ENCODE peak calls at places on chromosomes 1 and 21, in seven cellular contexts. F is HT1080; P is amniotic stem cell; T is Calu3; Z is activated T-cell treated with anti-CD3 and anti-CD28 coated beads, Interleukin-2, amount 50 U/mL, for 24 hours; Y is IMR-90; S is left cardiac atrium. H is an unnamed sample.

GRCh38 chr1:42476605-42477004 is 13.5 kb downstream of the CCDC30 start:
- DNase-seq in Y (no peak), T (no peak), Z (no peak), P (no peak), S (no peak), F (no peak), H (no peak)

GRCh38 chr1:30984991-30985503 is 76.5 kb upstream of the SDC3 start:
- DNase-seq in T (no peak), S (no peak), P (no peak), Y (no peak), Z (no peak), F (no peak), H (no peak)

GRCh38 chr1:41480204-41481108 is 4.0 kb downstream of the EDN2 start:
- DNase-seq in Z (no peak), S (no peak), P (no peak), T (no peak), F (no peak), Y (no peak), H (no peak)

GRCh38 chr1:183806086-183806485 is 1.2 kb downstream of the RGL1 start:
- DNase-seq in T (no peak), S (no peak), Z (no peak), Y (peak), F (no peak), P (no peak), H (no peak)

GRCh38 chr1:85225624-85226380 is 25.0 kb upstream of the SYDE2 start:
- DNase-seq in Z (no peak), Y (no peak), P (no peak), S (no peak), F (no peak), T (no peak), H (no peak)

GRCh38 chr1:235077571-235078479 is 50.8 kb downstream of the TOMM20 start:
- DNase-seq in T (no peak), F (no peak), P (no peak), Y (peak), Z (peak), S (no peak), H (no peak)

GRCh38 chr1:220925707-220926106 is 46.5 kb downstream of the HLX start:
- DNase-seq in Z (no peak), T (no peak), F (no peak), Y (no peak), S (no peak), P (no peak), H (no peak)

GRCh38 chr21:26852422-26852821 is 7.2 kb upstream of the ADAMTS1 start:
- DNase-seq in S (no peak), F (no peak), Y (no peak), P (no peak), Z (no peak), T (no peak), H (no peak)

GRCh38 chr1:93758842-93759515 is 77.3 kb upstream of the BCAR3 start:
- DNase-seq in Y (peak), F (peak), P (no peak), S (no peak), T (peak), Z (no peak), H (peak)

GRCh38 chr1:116255486-116255885 is 117.6 kb upstream of the ATP1A1 start:
- DNase-seq in Z (no peak), S (no peak), T (no peak), P (no peak), F (no peak), Y (no peak), H (no peak)

GRCh38 chr1:50968884-50969610 is 998 bp upstream of the CDKN2C start:
- DNase-seq in T (peak), Y (no peak), F (no peak), Z (peak), P (no peak), S (peak), H (no peak)

GRCh38 chr21:38358666-38359065 is 101.9 kb downstream of the KCNJ15 start:
- DNase-seq in T (no peak), Z (no peak), S (no peak), F (no peak), P (no peak), Y (no peak), H (no peak)

GRCh38 chr1:119673171-119673940 is 25.3 kb upstream of the ZNF697 start:
- DNase-seq in Z (no peak), T (no peak), S (no peak), Y (peak), F (peak), P (no peak), H (no peak)

GRCh38 chr1:48906729-48907128 is 130.0 kb upstream of the BEND5 start:
- DNase-seq in F (no peak), Z (no peak), T (no peak), P (no peak), S (no peak), Y (no peak), H (no peak)

GRCh38 chr1:17119744-17120482 is 662 bp upstream of the PADI2 start:
- DNase-seq in Z (no peak), Y (no peak), S (no peak), P (no peak), F (no peak), T (no peak), H (no peak)

GRCh38 chr1:47780469-47780995 is 216.7 kb downstream of the TRABD2B start:
- DNase-seq in T (no peak), Y (no peak), Z (no peak), S (no peak), F (peak), P (no peak), H (no peak)

GRCh38 chr1:9376886-9377333 is 84.2 kb downstream of the SPSB1 start:
- DNase-seq in T (no peak), Z (no peak), Y (peak), P (no peak), F (peak), S (peak), H (no peak)

GRCh38 chr21:25350056-25350455 is 257.2 kb downstream of the MRPL39 start:
- DNase-seq in Y (peak), T (no peak), P (peak), Z (peak), F (peak), S (no peak), H (no peak)

GRCh38 chr1:54413295-54413694 is 7.1 kb upstream of the SSBP3 start:
- DNase-seq in Y (peak), T (no peak), P (no peak), F (peak), Z (no peak), S (peak), H (no peak)

GRCh38 chr1:108149796-108150467 is 50.2 kb downstream of the SLC25A24 start:
- DNase-seq in P (no peak), Z (no peak), Y (peak), T (no peak), F (no peak), S (no peak), H (no peak)

GRCh38 chr1:97145321-97145956 is 423.9 kb downstream of the PTBP2 start:
- DNase-seq in Y (peak), Z (no peak), F (peak), S (no peak), T (no peak), P (peak), H (no peak)

GRCh38 chr1:220631238-220631842 is 58.8 kb upstream of the C1orf115 start:
- DNase-seq in F (peak), Y (no peak), S (no peak), P (no peak), T (no peak), Z (no peak), H (no peak)

GRCh38 chr1:247367786-247368342 is 36.2 kb upstream of the ZNF496 start:
- DNase-seq in Z (no peak), Y (peak), P (no peak), S (no peak), F (peak), T (no peak), H (no peak)

GRCh38 chr1:150535511-150536281 is 13.5 kb upstream of the ADAMTSL4 start:
- DNase-seq in S (no peak), P (no peak), Z (no peak), Y (peak), T (no peak), F (peak), H (no peak)

GRCh38 chr1:75170006-75170405 is 35.8 kb downstream of the LHX8 start:
- DNase-seq in S (no peak), T (no peak), Y (no peak), F (no peak), Z (no peak), P (no peak), H (no peak)

GRCh38 chr1:232457607-232458006 is 172.3 kb downstream of the SIPA1L2 start:
- DNase-seq in S (no peak), T (no peak), P (no peak), F (no peak), Y (no peak), Z (no peak), H (no peak)

GRCh38 chr1:247647864-247648263 is 31.7 kb downstream of the OR13G1 start:
- DNase-seq in Y (no peak), F (no peak), S (no peak), Z (no peak), T (no peak), P (no peak), H (no peak)

GRCh38 chr21:38221594-38221993 is 35.2 kb upstream of the KCNJ15 start:
- DNase-seq in Y (no peak), T (no peak), F (no peak), Z (no peak), S (no peak), P (no peak), H (no peak)

GRCh38 chr1:56707379-56707778 is 62.3 kb downstream of the PRKAA2 start:
- DNase-seq in F (no peak), Z (no peak), S (no peak), T (no peak), P (no peak), Y (no peak), H (no peak)

GRCh38 chr1:154992721-154993571 is 440 bp upstream of the LENEP start:
- DNase-seq in T (peak), Z (no peak), P (no peak), Y (peak), F (peak), S (no peak), H (no peak)

GRCh38 chr1:174428033-174428432 is 19.7 kb upstream of the GPR52 start:
- DNase-seq in T (no peak), Y (no peak), Z (no peak), S (no peak), P (no peak), F (no peak), H (no peak)

GRCh38 chr1:233569636-233570035 is 44.3 kb upstream of the KCNK1 start:
- DNase-seq in Z (no peak), S (no peak), T (peak), P (no peak), F (peak), Y (no peak), H (no peak)

GRCh38 chr1:211737115-211738035 is 62.0 kb upstream of the NEK2 start:
- DNase-seq in F (no peak), Z (no peak), Y (no peak), T (no peak), S (no peak), P (no peak), H (no peak)

GRCh38 chr1:94550800-94551241 is 9.3 kb upstream of the F3 start:
- DNase-seq in T (no peak), P (no peak), Y (no peak), F (no peak), S (no peak), Z (no peak), H (no peak)

GRCh38 chr1:91674107-91674506 is 173.5 kb downstream of the CDC7 start:
- DNase-seq in P (no peak), S (no peak), Y (no peak), T (no peak), F (no peak), Z (no peak), H (no peak)

GRCh38 chr1:18948048-18948912 is 8.2 kb downstream of the IFFO2 start:
- DNase-seq in Y (no peak), T (no peak), S (no peak), P (no peak), F (peak), Z (peak), H (no peak)

GRCh38 chr1:9888886-9889285 is 21.2 kb downstream of the CTNNBIP1 start:
- DNase-seq in Y (no peak), P (no peak), S (no peak), Z (no peak), F (no peak), T (no peak), H (no peak)